ENCODE peak calls at places on chromosome 15, in eight cellular contexts. I is mucosa of descending colon, U is uterus, X is AG04450, D is brain microvascular endothelial cell, Z is ovary, L is progenitor cell of endocrine pancreas, W is BJ. Q is an unnamed sample.

GRCh38 chr15:63389902-63390301 is 8.3 kb upstream of the CA12 start:
- DNase-seq in I (peak), U (peak), X (no peak), D (no peak), Z (no peak), L (no peak), W (no peak), Q (peak)

GRCh38 chr15:45640610-45641009 is 5.8 kb downstream of the SQOR start:
- DNase-seq in I (no peak), U (no peak), X (peak), D (peak), Z (no peak), L (no peak), W (peak), Q (no peak)

GRCh38 chr15:39092761-39093160 is 488.1 kb upstream of the THBS1 start:
- DNase-seq in I (no peak), U (no peak), X (no peak), D (no peak), Z (no peak), L (no peak), W (no peak), Q (no peak)

GRCh38 chr15:90219421-90220141 is 14.2 kb downstream of the CIB1 start:
- DNase-seq in I (peak), U (no peak), X (no peak), D (no peak), Z (peak), L (peak), W (no peak), Q (peak)

GRCh38 chr15:71093089-71094024 is 21.9 kb upstream of the THSD4 start:
- DNase-seq in I (peak), U (no peak), X (no peak), D (peak), Z (no peak), L (no peak), W (peak), Q (no peak)

GRCh38 chr15:62873203-62873602 is 169.3 kb upstream of the TPM1 start:
- DNase-seq in I (no peak), U (no peak), X (no peak), D (no peak), Z (no peak), L (no peak), W (no peak), Q (no peak)

GRCh38 chr15:63057454-63058335 is 15.1 kb downstream of the TPM1 start:
- DNase-seq in I (no peak), U (no peak), X (no peak), D (no peak), Z (no peak), L (no peak), W (no peak), Q (no peak)

GRCh38 chr15:101191242-101191641 is 60.6 kb downstream of the CHSY1 start:
- DNase-seq in I (no peak), U (no peak), X (no peak), D (no peak), Z (no peak), L (no peak), W (no peak), Q (no peak)

GRCh38 chr15:27250223-27250622 is 279.2 kb downstream of the GABRG3 start:
- DNase-seq in I (no peak), U (no peak), X (no peak), D (no peak), Z (no peak), L (no peak), W (no peak), Q (no peak)

DNA sequence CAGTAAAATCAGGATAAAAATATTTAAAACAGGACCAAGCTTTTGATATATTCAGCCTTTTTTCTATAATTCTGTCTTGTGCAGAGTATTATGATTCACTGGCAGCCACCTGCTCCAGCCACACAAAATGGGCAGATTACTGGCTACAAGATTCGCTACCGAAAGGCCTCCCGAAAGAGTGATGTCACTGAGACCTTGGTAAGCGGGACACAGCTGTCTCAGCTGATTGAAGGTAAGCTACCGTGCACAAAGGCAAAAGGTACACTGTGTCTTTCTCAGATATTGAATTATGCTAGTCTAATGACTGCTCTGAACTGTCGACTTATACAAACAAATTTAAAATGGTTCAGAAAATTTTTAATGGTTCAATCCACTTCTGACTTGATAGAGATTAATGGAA is 114.2 kb downstream of the HCN4 start:
- DNase-seq in I (no peak), U (no peak), X (no peak), D (no peak), Z (no peak), L (no peak), W (no peak), Q (no peak)
- TF ChIP-seq CTCF in I (no peak), U (no peak), X (no peak), D (no peak), Z (no peak), L (no peak), W (no peak), Q (no peak)

DNA sequence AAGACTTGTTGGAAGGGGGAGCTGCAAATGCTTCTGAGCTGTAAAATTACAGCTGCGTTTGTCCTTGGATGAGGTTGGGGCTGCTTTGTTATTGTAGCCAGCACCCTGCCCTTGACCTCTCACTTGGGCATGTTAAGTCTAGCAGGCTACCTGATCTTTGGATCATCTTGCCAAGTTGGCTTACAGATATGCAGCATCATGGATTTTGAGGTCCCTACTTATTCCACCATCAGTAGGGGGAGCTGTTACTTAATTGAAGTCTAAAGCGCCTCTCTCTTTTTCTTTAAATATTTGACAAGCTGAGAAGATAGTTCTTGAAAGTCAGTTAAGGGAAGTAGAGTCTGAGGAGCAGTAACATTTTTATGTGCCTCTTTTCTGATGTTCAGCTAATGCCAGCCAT is 793.0 kb downstream of the MCTP2 start:
- DNase-seq in I (no peak), U (no peak), X (peak), D (peak), Z (peak), L (no peak), W (no peak), Q (no peak)
- TF ChIP-seq CTCF in I (no peak), U (peak), X (peak), D (peak), Z (no peak), L (peak), W (peak), Q (peak)

GRCh38 chr15:92377083-92377789 is 16.4 kb upstream of the ST8SIA2 start:
- DNase-seq in I (no peak), U (no peak), X (no peak), D (peak), Z (no peak), L (no peak), W (no peak), Q (no peak)
- TF ChIP-seq CTCF in I (no peak), U (no peak), X (no peak), D (peak), Z (no peak), L (no peak), W (no peak), Q (no peak)

GRCh38 chr15:77549552-77550274 is 83.0 kb downstream of the LINGO1 start:
- DNase-seq in I (no peak), U (no peak), X (no peak), D (no peak), Z (no peak), L (no peak), W (no peak), Q (peak)

GRCh38 chr15:77547801-77548607 is 84.7 kb downstream of the LINGO1 start:
- DNase-seq in I (no peak), U (no peak), X (no peak), D (no peak), Z (no peak), L (no peak), W (no peak), Q (no peak)

GRCh38 chr15:77548608-77549551 is 83.8 kb downstream of the LINGO1 start:
- DNase-seq in I (no peak), U (no peak), X (no peak), D (no peak), Z (no peak), L (no peak), W (no peak), Q (peak)

GRCh38 chr15:77552066-77552465 is 80.6 kb downstream of the LINGO1 start:
- DNase-seq in I (peak), U (no peak), X (no peak), D (no peak), Z (no peak), L (no peak), W (no peak), Q (no peak)

DNA sequence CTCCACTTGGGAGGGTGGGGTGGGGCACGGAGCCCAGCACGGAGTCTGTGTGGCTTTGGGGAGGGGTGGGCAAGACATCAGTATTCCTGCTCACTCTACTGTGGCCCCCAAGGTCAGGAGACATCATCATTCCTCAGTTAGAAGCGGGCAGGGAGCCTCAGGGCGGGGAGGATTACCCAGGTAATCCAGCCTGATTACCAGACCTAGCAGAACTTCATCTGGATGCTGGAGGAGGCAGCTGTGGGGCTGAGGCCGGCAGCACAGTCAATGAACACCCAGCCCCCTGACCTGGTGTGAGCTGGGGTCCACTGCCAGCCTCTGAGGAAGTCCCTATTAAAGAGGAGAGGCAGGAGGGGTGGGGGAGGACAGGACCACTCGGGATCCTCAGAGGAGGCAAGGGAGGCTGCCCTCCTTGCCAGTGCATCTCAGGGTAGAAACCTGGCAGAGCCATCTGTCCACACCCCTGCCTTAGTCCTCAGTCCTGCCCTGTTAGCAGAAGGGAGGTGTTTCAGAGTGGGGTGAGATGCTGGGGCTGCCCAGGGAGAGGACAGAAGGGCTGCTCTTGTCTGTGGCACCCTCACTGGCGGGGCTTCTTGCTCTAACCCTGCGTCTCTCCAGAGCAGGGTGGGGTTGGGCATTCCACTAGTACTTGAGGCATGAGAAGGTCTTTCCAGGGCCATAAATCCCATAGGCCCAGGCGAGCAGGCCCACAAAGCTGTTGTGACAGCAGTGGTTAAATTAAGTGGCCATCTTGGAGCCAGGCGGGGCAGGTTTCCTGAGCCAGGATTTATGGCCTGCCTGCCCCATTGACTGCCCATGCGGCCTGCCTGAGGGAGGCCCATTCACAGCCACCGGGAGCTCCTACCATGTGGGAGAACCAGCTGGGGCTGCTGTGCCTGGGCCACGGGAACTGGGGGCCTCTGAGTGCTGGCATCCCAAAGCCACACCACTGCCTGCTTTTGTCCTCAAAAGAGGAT is 82.1 kb downstream of the LINGO1 start:
- DNase-seq in I (no peak), U (no peak), X (no peak), D (no peak), Z (no peak), L (no peak), W (no peak), Q (no peak)
- TF ChIP-seq CTCF in I (no peak), U (no peak), X (no peak), D (no peak), Z (no peak), L (no peak), W (no peak), Q (no peak)

DNA sequence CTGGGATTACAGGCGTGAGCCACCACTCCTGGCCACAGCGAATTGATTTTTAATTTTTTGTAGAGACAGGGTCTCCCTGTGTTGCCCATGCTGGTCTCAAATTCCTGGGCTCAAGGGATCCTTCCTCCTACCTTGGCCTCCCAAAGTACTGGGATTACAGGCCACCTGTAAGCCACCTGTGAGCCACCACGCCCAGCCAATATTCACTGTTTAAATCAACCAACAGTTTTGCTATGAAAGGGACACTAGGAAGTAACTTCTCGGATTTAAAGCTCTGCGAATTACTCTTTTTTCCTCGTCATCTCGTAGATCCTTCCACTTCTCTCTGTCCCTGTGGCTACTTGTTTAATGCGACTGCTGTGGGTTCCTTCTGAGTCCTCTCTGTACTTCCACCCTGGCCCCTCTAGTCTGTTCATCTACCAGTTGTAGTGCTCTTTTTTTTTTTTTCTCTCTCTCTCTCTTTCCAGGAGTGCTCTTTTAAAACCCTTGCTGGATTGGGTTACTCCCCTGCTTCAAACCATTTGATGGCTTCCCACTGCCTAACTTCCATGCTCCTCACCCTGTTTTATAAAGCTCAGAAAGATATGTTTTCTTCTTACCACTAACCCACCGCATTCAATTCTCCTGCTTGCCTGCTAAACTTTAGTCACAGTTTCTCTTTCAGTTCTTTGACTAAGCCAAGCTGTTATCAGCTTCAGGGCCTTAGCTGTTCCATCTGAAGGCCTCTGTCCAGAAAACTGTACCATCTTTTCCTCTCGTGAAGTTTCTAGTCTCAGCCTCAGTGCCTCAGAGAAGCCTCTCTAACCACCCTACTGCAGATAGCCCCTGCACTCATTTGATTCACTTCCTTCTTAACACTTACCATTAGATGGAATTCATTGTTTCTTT is 12.4 kb downstream of the RTF1 start:
- DNase-seq in I (peak), U (no peak), X (no peak), D (peak), Z (no peak), L (no peak), W (no peak), Q (no peak)
- TF ChIP-seq CTCF in I (no peak), U (no peak), X (no peak), D (no peak), Z (no peak), L (no peak), W (no peak), Q (no peak)

GRCh38 chr15:92693922-92694331 is 38.4 kb upstream of the FAM174B start:
- DNase-seq in I (peak), U (no peak), X (no peak), D (peak), Z (no peak), L (no peak), W (no peak), Q (no peak)
- TF ChIP-seq CTCF in I (no peak), U (no peak), X (peak), D (peak), Z (no peak), L (peak), W (peak), Q (no peak)

GRCh38 chr15:81361891-81362290 is 12.1 kb downstream of the TMC3 start:
- DNase-seq in I (no peak), U (no peak), X (no peak), D (no peak), Z (no peak), L (no peak), W (no peak), Q (no peak)
- TF ChIP-seq CTCF in I (no peak), U (no peak), X (no peak), D (no peak), Z (no peak), L (no peak), W (no peak), Q (no peak)

GRCh38 chr15:94363382-94363781 is 132.0 kb downstream of the MCTP2 start:
- DNase-seq in I (no peak), U (no peak), X (no peak), D (no peak), Z (no peak), L (no peak), W (no peak), Q (no peak)
- TF ChIP-seq CTCF in I (no peak), U (no peak), X (no peak), D (no peak), Z (no peak), L (no peak), W (no peak), Q (no peak)

DNA sequence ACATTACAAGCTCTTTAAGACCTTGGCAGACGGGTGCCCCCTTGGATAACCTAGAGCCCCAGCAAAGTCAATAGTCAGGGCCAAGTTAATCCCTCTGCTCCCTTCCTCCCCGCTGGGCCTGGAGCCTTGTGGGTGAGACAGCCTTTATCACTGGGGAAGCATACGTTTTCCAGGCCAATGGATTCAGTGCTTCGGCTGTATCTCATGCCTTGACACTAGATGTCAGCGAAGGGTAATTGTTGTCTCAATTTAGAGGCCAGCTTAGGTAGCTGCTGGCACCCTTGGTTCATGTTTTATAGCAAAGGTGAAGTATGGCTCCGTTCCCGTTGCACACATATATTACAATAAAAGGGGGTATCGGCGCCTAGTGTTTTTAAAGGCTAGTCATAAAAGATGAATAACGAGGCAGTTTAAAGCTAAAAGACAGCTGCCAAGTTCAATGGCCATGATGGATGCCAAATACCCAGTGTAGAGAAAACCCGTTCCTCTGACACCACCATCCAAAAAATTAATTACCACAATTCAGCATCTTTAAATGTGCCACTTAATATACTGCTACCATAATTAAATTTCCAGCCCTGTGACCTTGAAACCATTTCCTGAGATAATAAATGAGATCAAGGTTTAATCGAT is 52.3 kb upstream of the BNIP2 start:
- DNase-seq in I (peak), U (no peak), X (no peak), D (peak), Z (no peak), L (no peak), W (no peak), Q (no peak)
- TF ChIP-seq CTCF in I (no peak), U (no peak), X (peak), D (peak), Z (no peak), L (no peak), W (no peak), Q (peak)

GRCh38 chr15:31523655-31524049 is 197.0 kb downstream of the KLF13 start:
- DNase-seq in I (no peak), U (no peak), X (no peak), D (no peak), Z (no peak), L (no peak), W (no peak), Q (no peak)
- TF ChIP-seq CTCF in I (no peak), U (no peak), X (no peak), D (no peak), Z (no peak), L (no peak), W (no peak), Q (no peak)

Q was measured in psoas muscle.